ENCODE peak calls at places on chromosomes 16 and 17, in four cellular contexts. D is GM12878, Z is SK-N-SH, M is H1. L is an unnamed sample.

GRCh38 chr16:31876955-31877828 is 3.6 kb downstream of the ZNF267 start:
- DNase-seq in D (peak; percentile 94), Z (no peak), M (no peak), L (no peak)

GRCh38 chr17:15247891-15248529 is 17.1 kb downstream of the PMP22 start:
- DNase-seq in D (no peak), Z (no peak), M (no peak), L (no peak)

GRCh38 chr16:9053006-9053601 is 38.3 kb upstream of the HAPSTR1 start:
- DNase-seq in D (no peak), Z (peak; percentile 86), M (peak; percentile 91), L (peak; percentile 96)

GRCh38 chr16:66365588-66365987 is 903 bp upstream of the CDH5 start:
- DNase-seq in D (no peak), Z (no peak), M (no peak), L (no peak)

GRCh38 chr17:13995856-13996635 is 73.3 kb upstream of the COX10 start:
- DNase-seq in D (no peak), Z (no peak), M (no peak), L (no peak)

GRCh38 chr17:16987001-16987829 is 15.3 kb upstream of the TNFRSF13B start:
- DNase-seq in D (no peak), Z (no peak), M (no peak), L (no peak)

GRCh38 chr17:16439303-16439791 is 24.0 kb downstream of the TRPV2 start:
- DNase-seq in D (no peak), Z (no peak), M (no peak), L (no peak)

GRCh38 chr16:4852221-4852872 is 5.1 kb downstream of the UBN1 start:
- DNase-seq in D (no peak), Z (no peak), M (no peak), L (peak; percentile 64)

GRCh38 chr17:59859444-59860025 is 33.2 kb downstream of the TUBD1 start:
- DNase-seq in D (no peak), Z (no peak), M (no peak), L (no peak)

GRCh38 chr16:8686031-8686621 is 11.7 kb downstream of the ABAT start:
- DNase-seq in D (no peak), Z (peak; percentile 49), M (no peak), L (no peak)

GRCh38 chr16:86789621-86790051 is 211.3 kb downstream of the FOXL1 start:
- DNase-seq in D (no peak), Z (no peak), M (no peak), L (no peak)

GRCh38 chr17:8631554-8631877 is 991 bp upstream of the MYH10 start:
- DNase-seq in D (no peak), Z (no peak), M (no peak), L (no peak)

GRCh38 chr16:28986492-28986891 is 1.6 kb downstream of the LAT start:
- DNase-seq in D (no peak), Z (no peak), M (no peak), L (no peak)

GRCh38 chr16:11543676-11544393 is 42.9 kb downstream of the LITAF start:
- DNase-seq in D (no peak), Z (no peak), M (no peak), L (no peak)

GRCh38 chr16:55271945-55272513 is 52.0 kb upstream of the IRX6 start:
- DNase-seq in D (no peak), Z (no peak), M (no peak), L (no peak)

GRCh38 chr16:373848-374615 is 3.7 kb upstream of the MRPL28 start:
- DNase-seq in D (no peak), Z (no peak), M (no peak), L (no peak)

GRCh38 chr16:85981826-85982562 is 83.0 kb downstream of the IRF8 start:
- DNase-seq in D (no peak), Z (no peak), M (no peak), L (no peak)

GRCh38 chr17:65154770-65155589 is 17.8 kb downstream of the RGS9 start:
- DNase-seq in D (no peak), Z (no peak), M (no peak), L (no peak)

GRCh38 chr16:10907757-10908045 is 30.7 kb downstream of the CIITA start:
- DNase-seq in D (no peak), Z (no peak), M (no peak), L (no peak)

GRCh38 chr16:1794221-1794871 is 841 bp upstream of the IGFALS start:
- DNase-seq in D (no peak), Z (no peak), M (no peak), L (no peak)

GRCh38 chr17:51814521-51814920 is 344.0 kb downstream of the CA10 start:
- DNase-seq in D (no peak), Z (no peak), M (no peak), L (no peak)

GRCh38 chr16:12971216-12971615 is 69.8 kb downstream of the SHISA9 start:
- DNase-seq in D (no peak), Z (peak; percentile 34), M (peak; percentile 5), L (no peak)

GRCh38 chr16:81493755-81494433 is 49.3 kb downstream of the CMIP start:
- DNase-seq in D (no peak), Z (no peak), M (peak; percentile 21), L (peak; percentile 85)

GRCh38 chr17:45812102-45812501 is 28.0 kb downstream of the CRHR1 start:
- DNase-seq in D (no peak), Z (no peak), M (no peak), L (no peak)

GRCh38 chr17:45815752-45816151 is 28.9 kb upstream of the SPPL2C start:
- DNase-seq in D (no peak), Z (no peak), M (no peak), L (no peak)

GRCh38 chr17:45816966-45817365 is 27.7 kb upstream of the SPPL2C start:
- DNase-seq in D (no peak), Z (no peak), M (no peak), L (no peak)

GRCh38 chr17:45813051-45813731 is 29.1 kb downstream of the CRHR1 start:
- DNase-seq in D (no peak), Z (peak; percentile 65), M (peak; percentile 43), L (peak; percentile 38)

GRCh38 chr17:45814622-45815606 is 29.8 kb upstream of the SPPL2C start:
- DNase-seq in D (no peak), Z (no peak), M (no peak), L (no peak)
- TF ChIP-seq JUND in D (no peak), Z (no peak), M (no peak), L (no peak)

DNA sequence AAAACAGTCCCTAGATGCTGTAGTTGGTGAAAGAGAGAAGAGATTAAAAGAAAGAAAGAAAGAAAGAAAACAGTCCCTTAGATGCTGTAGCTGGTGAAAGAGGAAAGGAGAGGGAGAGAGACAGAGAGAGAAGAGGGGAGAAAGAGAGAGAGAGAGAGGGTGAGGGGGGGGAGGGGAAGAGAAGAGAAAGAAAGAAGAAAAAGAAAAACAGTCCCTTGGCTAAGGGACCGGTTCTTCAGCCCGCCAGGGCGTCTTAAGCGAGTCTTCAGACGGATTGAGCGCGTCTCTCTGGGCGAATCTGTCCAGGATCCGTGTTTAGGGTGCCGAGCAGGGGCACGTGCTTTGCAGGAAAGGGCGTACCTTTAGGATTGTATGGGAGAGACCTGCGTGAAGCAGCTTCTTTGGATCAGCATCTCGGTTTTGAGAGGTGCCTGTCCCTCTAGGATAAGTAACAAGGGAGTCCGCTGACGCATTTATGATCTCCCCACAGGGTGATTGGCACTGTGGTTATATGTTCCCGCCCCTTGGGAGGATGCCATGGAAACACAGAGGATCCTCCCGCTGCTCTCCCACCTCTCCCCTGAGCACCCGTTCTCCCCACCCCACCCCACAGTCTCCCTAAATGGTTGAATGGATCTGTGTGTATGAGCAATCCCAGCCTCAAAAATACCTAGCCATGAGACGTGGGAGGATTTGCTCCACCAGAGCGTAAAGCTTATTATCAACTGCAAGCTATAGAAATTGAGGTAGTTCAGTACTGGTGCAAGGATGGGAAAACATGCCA is 16.7 kb downstream of the GNGT2 start:
- DNase-seq in D (peak; percentile 98), Z (peak; percentile 56), M (no peak), L (peak; percentile 67)
- TF ChIP-seq NRF1 in D (no peak), Z (no peak), M (no peak), L (peak; percentile 27)

GRCh38 chr17:6366144-6366755 is 68.7 kb downstream of the AIPL1 start:
- DNase-seq in D (no peak), Z (no peak), M (no peak), L (no peak)

GRCh38 chr17:6361733-6362132 is 73.2 kb downstream of the AIPL1 start:
- DNase-seq in D (no peak), Z (peak; percentile 42), M (no peak), L (peak; percentile 34)

GRCh38 chr17:6365187-6365943 is 69.6 kb downstream of the AIPL1 start:
- DNase-seq in D (no peak), Z (no peak), M (no peak), L (no peak)
- TF ChIP-seq JUND in D (no peak), Z (no peak), M (no peak), L (no peak)

GRCh38 chr17:79742951-79743476 is 12.3 kb downstream of the ENPP7 start:
- DNase-seq in D (no peak), Z (peak; percentile 36), M (no peak), L (no peak)

GRCh38 chr17:79740413-79740812 is 9.7 kb downstream of the ENPP7 start:
- DNase-seq in D (no peak), Z (peak; percentile 58), M (no peak), L (no peak)

GRCh38 chr17:79742589-79742918 is 11.8 kb downstream of the ENPP7 start:
- DNase-seq in D (no peak), Z (no peak), M (no peak), L (no peak)

GRCh38 chr17:79741401-79741750 is 10.6 kb downstream of the ENPP7 start:
- DNase-seq in D (no peak), Z (no peak), M (no peak), L (no peak)

DNA sequence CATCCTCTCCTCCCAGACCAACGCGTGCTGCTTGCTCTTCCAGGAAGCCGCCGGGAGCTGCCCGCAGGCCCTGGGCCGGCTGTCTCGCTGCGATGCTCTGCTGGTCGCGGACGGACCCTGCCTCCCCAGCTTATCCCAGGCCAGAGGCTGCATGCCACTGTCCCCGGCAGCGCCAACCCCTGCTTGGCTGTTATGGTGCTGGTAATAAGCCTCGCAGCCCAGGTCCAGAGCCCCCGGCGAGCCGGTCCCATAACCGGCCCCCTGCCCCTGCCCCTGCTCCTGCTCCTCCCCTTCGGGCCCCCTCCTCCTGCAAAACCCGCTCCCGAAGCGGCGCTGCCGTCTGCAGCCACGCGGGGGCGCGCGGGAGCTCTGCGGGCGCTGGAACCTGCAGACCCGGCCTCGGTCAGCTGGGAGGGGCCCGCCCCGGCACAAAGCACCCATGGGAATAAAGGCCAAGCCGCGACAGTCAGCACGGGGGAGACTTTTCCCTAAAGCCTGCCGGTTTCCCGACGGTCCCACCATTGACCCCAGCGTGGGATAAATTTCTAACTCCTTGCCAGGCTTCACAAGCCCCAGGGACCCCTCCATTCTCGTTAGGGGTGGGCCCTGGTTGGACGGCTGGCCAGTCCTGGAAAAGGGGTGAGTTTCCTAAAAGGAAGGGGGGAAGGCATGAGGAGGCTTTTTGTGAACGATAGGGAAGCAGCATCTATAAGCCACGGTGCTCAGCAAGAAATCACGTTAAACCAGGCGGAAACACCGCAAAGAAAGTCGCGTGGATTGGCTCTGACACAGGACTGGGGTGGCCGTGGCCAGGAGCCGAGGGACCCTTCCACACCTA is 11.2 kb downstream of the ENPP7 start:
- DNase-seq in D (no peak), Z (peak; percentile 99), M (peak; percentile 49), L (peak; percentile 93)
- TF ChIP-seq NRF1 in D (no peak), Z (no peak), M (no peak), L (no peak)

L was measured in K562.